ENCODE peak calls at places on chromosomes 16 and 17, in five cellular contexts. D is body of pancreas, F is Peyer's patch, T is prostate gland, V is tibial nerve. I is an unnamed sample.

GRCh38 chr16:79891458-79891857 is 290.9 kb upstream of the MAF start:
- DNase-seq in D (no peak), F (no peak), T (no peak), V (no peak), I (no peak)

GRCh38 chr16:4525069-4525468 is 13.5 kb downstream of the CDIP1 start:
- DNase-seq in D (no peak), F (no peak), T (no peak), V (no peak), I (peak)

GRCh38 chr17:73972056-73972455 is 231.4 kb upstream of the RPL38 start:
- DNase-seq in D (no peak), F (no peak), T (no peak), V (no peak), I (no peak)

GRCh38 chr16:60686824-60687223 is 1349.4 kb downstream of the CDH8 start:
- DNase-seq in D (no peak), F (no peak), T (no peak), V (no peak), I (no peak)

GRCh38 chr16:69836252-69836651 is 74.1 kb downstream of the WWP2 start:
- DNase-seq in D (no peak), F (no peak), T (no peak), V (no peak), I (no peak)

GRCh38 chr16:87457724-87458423 is 35.0 kb downstream of the ZCCHC14 start:
- DNase-seq in D (peak), F (no peak), T (no peak), V (no peak), I (no peak)

GRCh38 chr17:66417300-66417719 is 114.9 kb downstream of the PRKCA start:
- DNase-seq in D (no peak), F (no peak), T (peak), V (no peak), I (no peak)

GRCh38 chr17:75506134-75506533 is 9.2 kb downstream of the CASKIN2 start:
- DNase-seq in D (no peak), F (no peak), T (no peak), V (no peak), I (no peak)

GRCh38 chr17:37220609-37220953 is 155.2 kb upstream of the C17orf78 start:
- DNase-seq in D (no peak), F (no peak), T (no peak), V (no peak), I (no peak)

GRCh38 chr17:14427914-14428639 is 127.2 kb downstream of the HS3ST3B1 start:
- DNase-seq in D (no peak), F (no peak), T (no peak), V (no peak), I (no peak)

DNA sequence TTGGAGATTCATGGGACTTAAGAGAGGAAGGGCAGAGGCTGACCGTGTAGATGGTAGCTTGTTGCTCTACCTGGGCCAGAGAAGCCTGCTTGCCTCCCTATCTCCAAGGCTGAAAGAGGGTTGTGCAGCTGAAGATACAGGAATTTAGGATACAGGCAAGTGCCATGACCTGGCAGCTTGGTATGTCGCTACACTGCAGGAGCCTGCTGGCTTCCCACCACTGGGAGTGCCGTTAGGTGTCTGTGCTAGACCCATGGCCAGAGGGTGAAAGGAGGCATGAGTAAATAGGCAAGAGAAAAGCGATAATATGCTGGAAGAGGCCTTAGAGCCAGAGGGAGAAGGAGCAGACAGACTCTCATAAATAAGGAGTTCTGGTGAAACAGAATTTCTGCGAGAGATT is 10.6 kb downstream of the NAA60 start:
- DNase-seq in D (no peak), F (no peak), T (no peak), V (no peak), I (no peak)
- H3K4me3 ChIP-seq in D (no peak), F (no peak), T (no peak), V (no peak), I (no peak)

DNA sequence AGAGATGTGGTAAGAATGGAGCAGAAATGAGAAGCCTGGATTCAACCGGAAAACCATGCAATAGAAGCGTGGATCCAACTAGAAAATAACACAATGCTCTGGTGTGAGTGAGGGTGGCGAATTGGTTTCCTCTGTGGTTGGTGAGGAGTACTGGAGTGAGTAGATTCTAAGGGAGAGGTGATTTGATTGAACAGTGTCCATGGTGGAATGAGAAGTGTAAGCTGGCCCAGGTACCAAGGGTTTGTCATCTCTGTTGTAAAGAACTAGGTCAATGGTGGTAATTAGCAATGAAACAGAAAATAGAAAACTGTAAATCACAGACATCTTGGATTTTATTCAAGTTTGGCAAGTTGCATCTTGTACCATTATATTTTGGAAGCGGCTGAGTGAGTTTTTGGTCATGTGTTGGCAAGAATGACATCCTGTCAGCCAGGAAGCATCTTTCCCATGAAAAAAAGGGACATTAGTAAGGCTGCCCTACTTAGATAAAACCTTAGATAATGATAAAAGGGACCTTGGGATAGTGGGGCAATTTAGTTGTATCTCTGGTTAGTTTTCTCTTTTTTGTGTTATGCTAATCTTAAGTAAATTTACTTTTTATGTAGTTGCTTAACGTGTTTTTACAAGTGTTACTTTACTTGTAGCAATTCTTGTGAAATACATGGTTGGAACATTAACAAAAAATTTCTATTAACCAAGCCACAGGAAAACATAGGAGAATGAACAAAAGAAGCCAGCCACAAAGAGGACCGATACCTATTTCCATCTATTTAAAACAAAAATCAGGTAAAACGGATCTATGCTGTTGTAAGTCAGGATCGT is 20.9 kb downstream of the HSD17B2 start:
- DNase-seq in D (no peak), F (no peak), T (peak), V (no peak), I (no peak)
- TF ChIP-seq POLR2A in D (no peak), F (no peak), T (no peak), V (no peak), I (no peak)

GRCh38 chr16:86103320-86103719 is 204.4 kb downstream of the IRF8 start:
- DNase-seq in D (no peak), F (peak), T (no peak), V (no peak), I (no peak)
- H3K4me3 ChIP-seq in D (no peak), F (no peak), T (no peak), V (no peak), I (no peak)

DNA sequence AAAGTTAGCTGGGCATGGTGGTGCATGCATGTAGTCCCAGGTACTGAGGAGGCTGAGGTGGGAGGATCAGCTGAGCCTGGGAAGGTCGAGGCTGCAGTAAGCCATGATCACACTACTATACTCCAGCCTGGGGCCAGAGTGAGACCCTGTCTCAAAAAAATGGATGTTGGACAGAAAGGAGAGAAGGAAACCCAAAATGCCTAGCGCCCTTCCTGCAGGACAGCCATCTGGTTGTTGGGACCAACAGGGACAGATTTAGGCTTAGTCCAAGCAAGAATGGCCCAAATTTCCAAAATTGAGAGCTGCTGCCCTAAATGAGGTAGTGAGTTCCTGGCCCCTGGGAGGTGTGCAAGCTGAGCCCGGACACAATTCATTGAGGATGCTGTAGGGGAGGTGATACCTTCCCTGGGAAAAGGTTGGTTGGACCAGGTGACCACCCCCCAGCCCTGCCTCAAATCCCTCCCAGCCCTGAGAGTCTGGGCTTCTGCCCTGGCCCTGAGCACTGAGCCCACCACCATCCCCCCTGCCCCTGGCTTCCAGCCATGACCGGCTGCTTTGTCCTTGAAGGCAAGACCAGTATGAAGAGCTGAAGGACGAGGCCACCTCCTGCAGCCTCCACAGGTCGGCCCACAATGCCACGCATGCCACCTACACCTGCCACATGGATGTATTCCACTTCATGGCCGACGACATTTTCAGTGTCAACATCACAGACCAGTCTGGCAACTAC is 35.1 kb downstream of the IL21R start:
- DNase-seq in D (no peak), F (no peak), T (no peak), V (no peak), I (no peak)
- TF ChIP-seq POLR2A in D (no peak), F (no peak), T (no peak), V (no peak), I (no peak)

DNA sequence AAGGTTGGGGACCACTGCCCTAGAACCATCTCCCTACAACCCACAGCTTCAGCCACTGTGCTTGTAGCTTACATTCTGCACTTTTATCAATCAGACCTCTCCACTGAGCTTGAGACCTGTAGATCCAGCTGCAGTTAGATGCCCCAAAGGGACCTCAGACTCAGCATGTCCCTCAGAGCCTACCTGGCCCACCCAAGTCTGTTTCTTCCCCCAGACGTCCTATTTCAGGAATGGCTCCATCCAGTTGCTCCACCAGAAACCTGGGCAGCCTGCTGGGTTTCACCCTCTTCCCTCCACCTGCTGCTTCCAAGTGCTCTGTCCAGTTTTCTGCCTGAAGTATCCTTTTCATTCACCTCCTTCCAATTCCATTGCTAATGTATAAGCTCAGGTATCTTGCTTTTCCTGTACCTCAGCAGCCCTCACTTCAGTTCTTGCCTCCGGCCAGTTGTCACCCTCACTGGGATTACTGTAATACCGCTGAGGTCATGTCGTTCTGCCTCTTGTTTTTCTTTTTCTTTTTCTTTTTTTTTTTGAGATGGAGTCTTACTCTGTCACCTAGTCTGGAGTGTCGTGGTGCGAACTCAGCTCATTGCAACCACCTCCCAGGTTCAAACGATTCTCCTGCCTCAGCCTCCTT is 55.0 kb downstream of the GNA13 start:
- DNase-seq in D (no peak), F (no peak), T (no peak), V (no peak), I (no peak)
- H3K4me3 ChIP-seq in D (no peak), F (no peak), T (no peak), V (no peak), I (no peak)

DNA sequence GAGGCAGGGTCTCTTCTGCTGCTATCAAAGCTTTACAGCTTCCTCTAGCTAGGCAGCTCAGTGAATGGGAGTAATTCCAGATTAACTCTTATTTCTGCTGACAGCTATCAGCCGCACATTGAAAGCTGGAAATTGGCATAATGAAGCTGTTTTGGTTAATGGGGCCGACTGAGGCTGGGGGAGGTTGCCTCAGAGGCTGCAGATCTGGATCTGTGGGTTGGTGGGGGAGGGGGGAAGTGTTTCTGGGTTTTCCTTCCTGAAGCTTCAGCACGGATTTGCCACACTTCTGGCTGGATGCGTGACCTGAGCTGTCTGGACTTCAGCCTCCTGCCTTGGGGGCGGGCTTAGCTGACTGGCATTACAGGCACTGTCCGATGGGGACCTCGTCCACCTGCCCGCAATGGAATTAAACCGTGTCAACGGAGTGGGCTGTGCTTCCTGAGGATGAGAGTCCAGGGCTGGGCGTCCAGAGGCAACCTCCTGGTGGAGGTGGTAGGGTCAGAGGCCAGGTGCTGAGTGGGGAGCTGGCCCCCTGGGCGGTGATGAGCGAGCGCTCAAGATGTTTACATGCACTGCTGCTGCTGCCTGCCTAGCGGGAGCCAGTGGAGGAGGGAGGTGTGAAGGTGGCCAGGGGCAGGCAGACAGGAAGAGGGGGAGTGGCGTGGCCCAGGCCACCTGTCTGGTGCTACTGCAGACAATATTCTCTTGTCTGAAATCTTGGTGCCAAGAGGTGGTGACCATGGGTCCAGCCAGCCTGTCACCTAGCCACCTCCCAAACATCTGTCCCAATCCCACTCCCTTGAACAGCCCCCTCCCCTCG is 6.7 kb upstream of the ABCC3 start:
- DNase-seq in D (peak), F (peak), T (no peak), V (no peak), I (no peak)
- TF ChIP-seq POLR2A in D (no peak), F (no peak), T (no peak), V (no peak), I (no peak)